ENCODE peak calls at places on chromosomes 1 and 21, in six cellular contexts. One of them, this sample, is unnamed.

GRCh38 chr1:147377263-147378246 is 135.1 kb downstream of the CHD1L start:
- DNase-seq in heart right ventricle: no peak
- DNase-seq in NCI-H2081: no peak
- DNase-seq in posterior cingulate gyrus: no peak
- DNase-seq in IMR-90: no peak
- DNase-seq in HEK293T: no peak
- DNase-seq in this sample: no peak

GRCh38 chr1:156949127-156949526 is 28.7 kb downstream of the LRRC71 start:
- DNase-seq in heart right ventricle: no peak
- DNase-seq in NCI-H2081: no peak
- DNase-seq in IMR-90: no peak
- DNase-seq in HEK293T: no peak
- DNase-seq in posterior cingulate gyrus: no peak
- DNase-seq in this sample: no peak

GRCh38 chr1:23371987-23372386 is 2.4 kb upstream of the ZNF436 start:
- DNase-seq in HEK293T: no peak
- DNase-seq in heart right ventricle: no peak
- DNase-seq in NCI-H2081: no peak
- DNase-seq in posterior cingulate gyrus: no peak
- DNase-seq in IMR-90: no peak
- DNase-seq in this sample: no peak

GRCh38 chr1:37177230-37177864 is 143.0 kb upstream of the GRIK3 start:
- DNase-seq in heart right ventricle: no peak
- DNase-seq in HEK293T: peak
- DNase-seq in posterior cingulate gyrus: peak
- DNase-seq in NCI-H2081: peak
- DNase-seq in IMR-90: peak
- DNase-seq in this sample: no peak

GRCh38 chr1:62395291-62395690 is 41.6 kb upstream of the USP1 start:
- DNase-seq in IMR-90: no peak
- DNase-seq in posterior cingulate gyrus: peak
- DNase-seq in HEK293T: no peak
- DNase-seq in NCI-H2081: no peak
- DNase-seq in heart right ventricle: no peak
- DNase-seq in this sample: no peak

GRCh38 chr1:4090556-4090955 is 190.5 kb upstream of the C1orf174 start:
- DNase-seq in NCI-H2081: no peak
- DNase-seq in posterior cingulate gyrus: no peak
- DNase-seq in IMR-90: no peak
- DNase-seq in HEK293T: no peak
- DNase-seq in heart right ventricle: no peak
- DNase-seq in this sample: no peak

GRCh38 chr1:34977858-34978257 is 7.3 kb downstream of the TMEM35B start:
- DNase-seq in IMR-90: no peak
- DNase-seq in NCI-H2081: no peak
- DNase-seq in HEK293T: no peak
- DNase-seq in posterior cingulate gyrus: no peak
- DNase-seq in heart right ventricle: no peak
- DNase-seq in this sample: no peak

GRCh38 chr1:201176931-201177330 is 13.7 kb upstream of the IGFN1 start:
- DNase-seq in HEK293T: no peak
- DNase-seq in posterior cingulate gyrus: no peak
- DNase-seq in NCI-H2081: no peak
- DNase-seq in IMR-90: peak
- DNase-seq in heart right ventricle: no peak
- DNase-seq in this sample: no peak

GRCh38 chr1:23403038-23403336 is 21.6 kb downstream of the TCEA3 start:
- DNase-seq in NCI-H2081: no peak
- DNase-seq in posterior cingulate gyrus: no peak
- DNase-seq in HEK293T: no peak
- DNase-seq in IMR-90: peak
- DNase-seq in heart right ventricle: no peak
- DNase-seq in this sample: no peak

GRCh38 chr1:14466006-14466405 is 132.5 kb upstream of the KAZN start:
- DNase-seq in NCI-H2081: no peak
- DNase-seq in IMR-90: no peak
- DNase-seq in HEK293T: no peak
- DNase-seq in posterior cingulate gyrus: no peak
- DNase-seq in heart right ventricle: no peak
- DNase-seq in this sample: no peak

GRCh38 chr21:33886316-33886715 is 29.3 kb downstream of the ATP5PO start:
- DNase-seq in IMR-90: no peak
- DNase-seq in posterior cingulate gyrus: no peak
- DNase-seq in heart right ventricle: no peak
- DNase-seq in NCI-H2081: no peak
- DNase-seq in HEK293T: no peak
- DNase-seq in this sample: no peak

GRCh38 chr1:186082235-186082937 is 292.7 kb downstream of the TPR start:
- DNase-seq in HEK293T: peak
- DNase-seq in NCI-H2081: peak
- DNase-seq in IMR-90: peak
- DNase-seq in heart right ventricle: peak
- DNase-seq in posterior cingulate gyrus: peak
- DNase-seq in this sample: no peak

GRCh38 chr1:99407018-99407417 is 142.7 kb downstream of the PLPPR4 start:
- DNase-seq in heart right ventricle: no peak
- DNase-seq in HEK293T: no peak
- DNase-seq in posterior cingulate gyrus: no peak
- DNase-seq in NCI-H2081: no peak
- DNase-seq in IMR-90: no peak
- DNase-seq in this sample: no peak

GRCh38 chr1:27365372-27366112 is 1.2 kb downstream of the MAP3K6 start:
- DNase-seq in heart right ventricle: peak
- DNase-seq in posterior cingulate gyrus: peak
- DNase-seq in IMR-90: peak
- DNase-seq in HEK293T: peak
- DNase-seq in NCI-H2081: peak
- DNase-seq in this sample: peak

GRCh38 chr1:160077496-160077895 is 3.8 kb upstream of the KCNJ9 start:
- DNase-seq in posterior cingulate gyrus: no peak
- DNase-seq in IMR-90: no peak
- DNase-seq in HEK293T: no peak
- DNase-seq in NCI-H2081: no peak
- DNase-seq in heart right ventricle: no peak
- DNase-seq in this sample: no peak

GRCh38 chr1:232385221-232385620 is 244.7 kb downstream of the SIPA1L2 start:
- DNase-seq in heart right ventricle: no peak
- DNase-seq in posterior cingulate gyrus: no peak
- DNase-seq in IMR-90: peak
- DNase-seq in HEK293T: no peak
- DNase-seq in NCI-H2081: no peak
- DNase-seq in this sample: no peak

GRCh38 chr1:12539320-12539704 is 78.7 kb downstream of the DHRS3 start:
- DNase-seq in IMR-90: no peak
- DNase-seq in NCI-H2081: no peak
- DNase-seq in posterior cingulate gyrus: no peak
- DNase-seq in HEK293T: peak
- DNase-seq in heart right ventricle: no peak
- DNase-seq in this sample: no peak

GRCh38 chr1:209354840-209355165 is 228.7 kb upstream of the CAMK1G start:
- DNase-seq in HEK293T: no peak
- DNase-seq in NCI-H2081: no peak
- DNase-seq in heart right ventricle: no peak
- DNase-seq in IMR-90: no peak
- DNase-seq in posterior cingulate gyrus: no peak
- DNase-seq in this sample: no peak

GRCh38 chr1:116569776-116570357 is 959 bp downstream of the CD58 start:
- DNase-seq in IMR-90: no peak
- DNase-seq in HEK293T: no peak
- DNase-seq in posterior cingulate gyrus: no peak
- DNase-seq in heart right ventricle: peak
- DNase-seq in NCI-H2081: peak
- DNase-seq in this sample: no peak

GRCh38 chr1:177884499-177885021 is 85.3 kb downstream of the SEC16B start:
- DNase-seq in IMR-90: no peak
- DNase-seq in heart right ventricle: no peak
- DNase-seq in posterior cingulate gyrus: no peak
- DNase-seq in NCI-H2081: no peak
- DNase-seq in HEK293T: no peak
- DNase-seq in this sample: no peak

GRCh38 chr1:91526496-91526895 is 25.8 kb downstream of the CDC7 start:
- DNase-seq in IMR-90: peak
- DNase-seq in heart right ventricle: no peak
- DNase-seq in NCI-H2081: no peak
- DNase-seq in posterior cingulate gyrus: no peak
- DNase-seq in HEK293T: no peak
- DNase-seq in this sample: peak

GRCh38 chr1:93844262-93845045 is 34.6 kb downstream of the DNTTIP2 start:
- DNase-seq in NCI-H2081: peak
- DNase-seq in heart right ventricle: no peak
- DNase-seq in IMR-90: peak
- DNase-seq in posterior cingulate gyrus: peak
- DNase-seq in HEK293T: peak
- DNase-seq in this sample: no peak

GRCh38 chr1:207884276-207885029 is 26.5 kb downstream of the CD34 start:
- DNase-seq in IMR-90: no peak
- DNase-seq in heart right ventricle: no peak
- DNase-seq in NCI-H2081: no peak
- DNase-seq in posterior cingulate gyrus: no peak
- DNase-seq in HEK293T: no peak
- DNase-seq in this sample: no peak

GRCh38 chr1:152347116-152347728 is 12.6 kb downstream of the FLG2 start:
- DNase-seq in IMR-90: peak
- DNase-seq in posterior cingulate gyrus: peak
- DNase-seq in HEK293T: peak
- DNase-seq in heart right ventricle: no peak
- DNase-seq in NCI-H2081: peak
- DNase-seq in this sample: peak

GRCh38 chr1:85603086-85603485 is 22.5 kb downstream of the CCN1 start:
- DNase-seq in NCI-H2081: no peak
- DNase-seq in HEK293T: no peak
- DNase-seq in IMR-90: no peak
- DNase-seq in heart right ventricle: no peak
- DNase-seq in posterior cingulate gyrus: no peak
- DNase-seq in this sample: no peak

GRCh38 chr21:15010645-15011044 is 54.2 kb downstream of the NRIP1 start:
- DNase-seq in HEK293T: no peak
- DNase-seq in heart right ventricle: no peak
- DNase-seq in NCI-H2081: no peak
- DNase-seq in posterior cingulate gyrus: no peak
- DNase-seq in IMR-90: peak
- DNase-seq in this sample: no peak

GRCh38 chr1:205358579-205358978 is 1.9 kb upstream of the KLHDC8A start:
- DNase-seq in HEK293T: no peak
- DNase-seq in IMR-90: no peak
- DNase-seq in posterior cingulate gyrus: no peak
- DNase-seq in NCI-H2081: no peak
- DNase-seq in heart right ventricle: no peak
- DNase-seq in this sample: no peak

GRCh38 chr1:161172776-161173376 is 4.4 kb downstream of the B4GALT3 start:
- DNase-seq in IMR-90: peak
- DNase-seq in posterior cingulate gyrus: no peak
- DNase-seq in NCI-H2081: no peak
- DNase-seq in HEK293T: no peak
- DNase-seq in heart right ventricle: no peak
- DNase-seq in this sample: peak

GRCh38 chr1:188089015-188089414 is 1260.3 kb downstream of the PLA2G4A start:
- DNase-seq in HEK293T: no peak
- DNase-seq in heart right ventricle: no peak
- DNase-seq in posterior cingulate gyrus: no peak
- DNase-seq in IMR-90: no peak
- DNase-seq in NCI-H2081: no peak
- DNase-seq in this sample: no peak

GRCh38 chr1:105343317-105343716 is 1593.6 kb downstream of the AMY1C start:
- DNase-seq in heart right ventricle: no peak
- DNase-seq in NCI-H2081: no peak
- DNase-seq in posterior cingulate gyrus: no peak
- DNase-seq in HEK293T: no peak
- DNase-seq in IMR-90: no peak
- DNase-seq in this sample: no peak

GRCh38 chr1:63041660-63042059 is 257.7 kb downstream of the ATG4C start:
- DNase-seq in NCI-H2081: no peak
- DNase-seq in posterior cingulate gyrus: no peak
- DNase-seq in HEK293T: no peak
- DNase-seq in heart right ventricle: no peak
- DNase-seq in IMR-90: no peak
- DNase-seq in this sample: no peak

GRCh38 chr1:43570784-43571183 is 40.1 kb downstream of the PTPRF start:
- DNase-seq in IMR-90: no peak
- DNase-seq in NCI-H2081: no peak
- DNase-seq in HEK293T: no peak
- DNase-seq in posterior cingulate gyrus: no peak
- DNase-seq in heart right ventricle: no peak
- DNase-seq in this sample: no peak

GRCh38 chr1:207938016-207938415 is 27.1 kb upstream of the CD34 start:
- DNase-seq in NCI-H2081: no peak
- DNase-seq in posterior cingulate gyrus: no peak
- DNase-seq in HEK293T: no peak
- DNase-seq in heart right ventricle: no peak
- DNase-seq in IMR-90: peak
- DNase-seq in this sample: no peak

GRCh38 chr1:237138551-237138950 is 96.6 kb downstream of the RYR2 start:
- DNase-seq in HEK293T: no peak
- DNase-seq in NCI-H2081: no peak
- DNase-seq in posterior cingulate gyrus: no peak
- DNase-seq in heart right ventricle: no peak
- DNase-seq in IMR-90: no peak
- DNase-seq in this sample: no peak

GRCh38 chr1:63599799-63600198 is 6.6 kb downstream of the PGM1 start:
- DNase-seq in NCI-H2081: no peak
- DNase-seq in heart right ventricle: no peak
- DNase-seq in HEK293T: no peak
- DNase-seq in posterior cingulate gyrus: no peak
- DNase-seq in IMR-90: no peak
- DNase-seq in this sample: no peak

This sample was measured in BJ.